ENCODE peak calls at places on chromosomes 16 and 17, in five cellular contexts. L is coronary artery; Y is activated T-cell treated with anti-CD3 and anti-CD28 coated beads, Interleukin-2, amount 50 U/mL, for 48 hours; S is effector CD8-positive, alpha-beta T cell; O is DMS153. K is an unnamed sample.
A peak's percentile ranks its signal among the peaks of the same experiment; 100 is the strongest.

GRCh38 chr16:80974649-80975376 is 31.9 kb downstream of the CMC2 start:
- DNase-seq in L (no peak), Y (no peak), S (no peak), O (no peak), K (no peak)

GRCh38 chr16:88831838-88832237 is 20.1 kb upstream of the APRT start:
- DNase-seq in L (no peak), Y (no peak), S (no peak), O (no peak), K (no peak)

GRCh38 chr16:27813591-27813990 is 249.9 kb downstream of the GSG1L start:
- DNase-seq in L (peak; percentile 61), Y (no peak), S (no peak), O (no peak), K (no peak)

GRCh38 chr17:79051306-79051705 is 23.3 kb upstream of the ENGASE start:
- DNase-seq in L (no peak), Y (no peak), S (no peak), O (no peak), K (no peak)

GRCh38 chr17:75864448-75864871 is 9.3 kb upstream of the WBP2 start:
- DNase-seq in L (peak; percentile 95), Y (peak; percentile 57), S (peak; percentile 12), O (no peak), K (no peak)

GRCh38 chr16:18800674-18801196 is 614 bp downstream of the ARL6IP1 start:
- DNase-seq in L (no peak), Y (no peak), S (no peak), O (no peak), K (no peak)

GRCh38 chr17:31310877-31311276 is 3.0 kb downstream of the EVI2B start:
- DNase-seq in L (no peak), Y (peak; percentile 29), S (no peak), O (no peak), K (no peak)

GRCh38 chr16:84029297-84030096 is 13.1 kb downstream of the SLC38A8 start:
- DNase-seq in L (no peak), Y (no peak), S (no peak), O (no peak), K (no peak)

GRCh38 chr16:89827383-89828198 is 684 bp upstream of the SPIRE2 start:
- DNase-seq in L (no peak), Y (no peak), S (no peak), O (peak; percentile 24), K (no peak)

GRCh38 chr17:7211512-7212277 is 7.9 kb downstream of the DLG4 start:
- DNase-seq in L (no peak), Y (no peak), S (no peak), O (no peak), K (no peak)

GRCh38 chr17:76772842-76773521 is 35.1 kb downstream of the MFSD11 start:
- DNase-seq in L (no peak), Y (peak; percentile 36), S (peak; percentile 18), O (no peak), K (peak; percentile 40)

GRCh38 chr16:80526418-80527061 is 14.3 kb upstream of the DYNLRB2 start:
- DNase-seq in L (no peak), Y (peak; percentile 69), S (peak; percentile 34), O (no peak), K (peak; percentile 28)

GRCh38 chr16:84881702-84882521 is 62.1 kb downstream of the CRISPLD2 start:
- DNase-seq in L (no peak), Y (no peak), S (no peak), O (no peak), K (no peak)

K was measured in activated CD4-positive, alpha-beta T cell treated with anti-CD3 and anti-CD28 coated beads for 1 hour.